ENCODE peak calls at places on chromosomes 6 and 20, in four cellular contexts. F, S, R and K are unnamed samples.

GRCh38 chr6:147728903-147729302 is 220.4 kb downstream of the SAMD5 start:
- DNase-seq in F (no peak), S (no peak), R (no peak), K (no peak)

GRCh38 chr6:39088331-39088730 is 26.7 kb downstream of the SAYSD1 start:
- DNase-seq in F (peak; percentile 83), S (peak; percentile 37), R (peak; percentile 68), K (no peak)

GRCh38 chr20:10521068-10521834 is 86.1 kb downstream of the SLX4IP start:
- DNase-seq in F (peak; percentile 76), S (peak; percentile 77), R (peak; percentile 89), K (no peak)

GRCh38 chr6:2140438-2141128 is 104.8 kb downstream of the GMDS start:
- DNase-seq in F (no peak), S (no peak), R (no peak), K (no peak)

GRCh38 chr6:21476054-21476552 is 117.4 kb upstream of the SOX4 start:
- DNase-seq in F (no peak), S (no peak), R (no peak), K (no peak)

GRCh38 chr6:4936681-4937041 is 67.2 kb downstream of the RPP40 start:
- DNase-seq in F (peak; percentile 83), S (peak; percentile 67), R (peak; percentile 80), K (no peak)

GRCh38 chr20:23120936-23121765 is 35.0 kb upstream of the CD93 start:
- DNase-seq in F (no peak), S (no peak), R (no peak), K (no peak)

GRCh38 chr6:33977606-33978438 is 168.1 kb downstream of the GRM4 start:
- DNase-seq in F (no peak), S (no peak), R (no peak), K (peak; percentile 41)

GRCh38 chr6:33057222-33058150 is 16.0 kb downstream of the HLA-DPA1 start:
- DNase-seq in F (no peak), S (no peak), R (no peak), K (no peak)

GRCh38 chr20:2946988-2947961 is 74.0 kb downstream of the PTPRA start:
- DNase-seq in F (peak; percentile 83), S (no peak), R (peak; percentile 75), K (no peak)

GRCh38 chr6:35474129-35474977 is 6.2 kb downstream of the RPL10A start:
- DNase-seq in F (no peak), S (no peak), R (no peak), K (peak; percentile 57)

GRCh38 chr6:25717856-25718740 is 36.4 kb upstream of the SLC17A4 start:
- DNase-seq in F (peak; percentile 47), S (peak; percentile 48), R (peak; percentile 6), K (no peak)

GRCh38 chr6:28995093-28995650 is 9.9 kb downstream of the ZNF311 start:
- DNase-seq in F (no peak), S (no peak), R (peak; percentile 9), K (no peak)

GRCh38 chr20:61520761-61521460 is 268.9 kb downstream of the CDH4 start:
- DNase-seq in F (peak; percentile 70), S (no peak), R (peak; percentile 89), K (no peak)

GRCh38 chr6:107653861-107654394 is 164.0 kb downstream of the SOBP start:
- DNase-seq in F (no peak), S (no peak), R (no peak), K (no peak)

GRCh38 chr6:90610671-90611542 is 24.0 kb upstream of the MAP3K7 start:
- DNase-seq in F (peak; percentile 27), S (peak; percentile 28), R (peak; percentile 4), K (peak; percentile 81)

GRCh38 chr20:43776691-43777090 is 49.9 kb upstream of the GTSF1L start:
- DNase-seq in F (no peak), S (no peak), R (peak; percentile 8), K (no peak)

GRCh38 chr6:168616807-168617756 is 176.1 kb downstream of the SMOC2 start:
- DNase-seq in F (no peak), S (no peak), R (no peak), K (no peak)

GRCh38 chr6:8944548-8944947 is 509.2 kb upstream of the SLC35B3 start:
- DNase-seq in F (no peak), S (no peak), R (no peak), K (no peak)

GRCh38 chr6:100267721-100268123 is 197.0 kb downstream of the SIM1 start:
- DNase-seq in F (peak; percentile 18), S (peak; percentile 32), R (peak; percentile 28), K (no peak)

GRCh38 chr6:22106445-22106844 is 190.4 kb downstream of the PRL start:
- DNase-seq in F (no peak), S (no peak), R (no peak), K (no peak)

GRCh38 chr6:99467509-99468106 is 42.5 kb upstream of the PNISR start:
- DNase-seq in F (peak; percentile 52), S (peak; percentile 28), R (peak; percentile 32), K (no peak)

GRCh38 chr20:51800132-51800721 is 2.1 kb downstream of the SALL4 start:
- DNase-seq in F (peak; percentile 39), S (peak; percentile 62), R (no peak), K (peak; percentile 83)

GRCh38 chr6:46290435-46290834 is 119.7 kb upstream of the ENPP5 start:
- DNase-seq in F (peak; percentile 8), S (peak; percentile 88), R (no peak), K (no peak)

GRCh38 chr6:166194885-166195860 is 27.5 kb upstream of the TBXT start:
- DNase-seq in F (no peak), S (no peak), R (no peak), K (no peak)

GRCh38 chr6:10687582-10687981 is 6.8 kb downstream of the C6orf52 start:
- DNase-seq in F (no peak), S (no peak), R (no peak), K (no peak)

GRCh38 chr6:94769197-94769596 is 808.1 kb upstream of the MANEA start:
- DNase-seq in F (no peak), S (no peak), R (no peak), K (no peak)
- H3K27ac ChIP-seq in F (no peak overlapping the region), S (no peak overlapping the region), R (no peak overlapping the region), K (no peak overlapping the region)

DNA sequence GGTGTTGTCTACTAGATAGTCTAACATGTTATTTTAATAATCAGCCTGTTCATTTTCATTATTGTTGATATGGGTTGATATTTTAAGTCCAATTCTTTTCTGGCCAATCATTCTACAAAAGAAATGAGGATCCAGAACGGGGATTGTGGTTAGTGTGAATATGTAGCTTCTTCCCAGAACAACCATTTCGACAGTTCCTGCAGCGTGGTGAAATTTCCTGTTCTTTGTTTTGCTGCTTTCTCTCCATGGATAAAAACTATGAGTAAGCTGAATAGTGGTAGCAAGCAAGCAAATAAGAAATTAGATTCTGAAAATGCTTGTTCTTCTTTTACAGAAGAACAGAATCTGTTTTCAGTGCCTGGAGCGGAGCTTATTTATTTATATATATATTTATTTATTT is 65.5 kb upstream of the F13A1 start:
- DNase-seq in F (no peak), S (no peak), R (no peak), K (no peak)
- H3K9ac ChIP-seq in F (no peak overlapping the region), S (no peak overlapping the region), R (no peak overlapping the region), K (no peak overlapping the region)

DNA sequence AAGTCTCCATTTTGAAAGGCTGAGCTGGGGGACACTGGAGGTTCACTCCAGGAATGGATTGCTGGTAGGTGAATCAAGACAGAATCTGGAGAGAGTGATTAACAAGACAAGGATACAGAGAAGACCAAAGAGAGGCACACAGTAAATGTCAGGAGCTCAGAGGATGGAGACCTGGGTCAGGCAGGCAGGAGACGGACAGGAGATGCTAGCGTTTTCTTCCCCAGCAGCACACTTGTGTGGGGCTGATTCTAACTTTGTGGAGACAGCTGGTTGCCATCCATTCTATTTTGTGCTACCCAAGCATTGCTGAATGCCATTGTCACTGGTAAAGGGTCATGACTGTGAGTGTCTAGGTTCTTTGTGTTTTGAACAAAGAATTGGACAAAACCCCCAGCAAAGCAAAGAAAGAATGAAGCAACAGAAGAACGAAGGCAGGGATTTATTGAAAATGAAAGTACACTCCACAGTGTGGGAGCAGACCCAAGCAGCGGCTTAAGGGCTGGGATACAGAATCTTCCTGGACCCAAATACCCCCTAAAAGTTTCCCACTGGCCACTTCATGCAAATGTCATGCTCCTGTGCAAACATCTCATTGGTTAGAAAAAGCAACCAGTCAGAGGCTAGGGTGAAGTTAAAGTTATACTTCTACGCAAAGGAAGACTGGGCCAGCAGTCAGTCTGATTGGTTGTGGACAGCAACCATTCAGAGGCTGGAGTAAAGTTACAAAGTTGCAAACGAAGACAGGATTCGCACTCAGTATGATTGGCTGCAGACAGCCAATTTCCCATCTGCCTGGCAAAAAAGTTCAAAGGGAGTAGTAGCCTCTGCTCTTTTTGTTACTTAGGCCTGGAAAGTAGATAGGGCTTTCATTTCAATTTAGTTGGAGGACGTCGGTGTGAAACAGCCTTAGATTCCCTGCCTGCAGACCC is 17.5 kb downstream of the PTK7 start:
- DNase-seq in F (peak; percentile 69), S (peak; percentile 57), R (peak; percentile 57), K (peak; percentile 32)
- H3K27ac ChIP-seq in F (peak overlapping the region; percentile 39), S (no peak overlapping the region), R (peak overlapping the region; percentile 30), K (peak overlapping the region; percentile 24)

GRCh38 chr6:157813757-157814455 is 9.1 kb upstream of the SNX9 start:
- DNase-seq in F (peak; percentile 89), S (peak; percentile 63), R (peak; percentile 82), K (no peak)
- H3K9ac ChIP-seq in F (no peak overlapping the region), S (no peak overlapping the region), R (peak overlapping the region; percentile 2), K (no peak overlapping the region)

GRCh38 chr20:59403962-59404314 is 103.5 kb downstream of the EDN3 start:
- DNase-seq in F (no peak), S (no peak), R (no peak), K (no peak)

GRCh38 chr20:59400666-59401065 is 100.3 kb downstream of the EDN3 start:
- DNase-seq in F (no peak), S (no peak), R (no peak), K (no peak)

GRCh38 chr20:59404749-59405148 is 104.3 kb downstream of the EDN3 start:
- DNase-seq in F (no peak), S (no peak), R (no peak), K (no peak)

GRCh38 chr20:59403261-59403961 is 103.0 kb downstream of the EDN3 start:
- DNase-seq in F (no peak), S (peak; percentile 16), R (no peak), K (no peak)

GRCh38 chr20:59402697-59403096 is 102.3 kb downstream of the EDN3 start:
- DNase-seq in F (no peak), S (no peak), R (no peak), K (no peak)
- H3K27ac ChIP-seq in F (no peak overlapping the region), S (no peak overlapping the region), R (no peak overlapping the region), K (no peak overlapping the region)

GRCh38 chr6:12186543-12186942 is 103.6 kb upstream of the EDN1 start:
- DNase-seq in F (no peak), S (no peak), R (no peak), K (no peak)
- H3K9ac ChIP-seq in F (no peak overlapping the region), S (no peak overlapping the region), R (no peak overlapping the region), K (no peak overlapping the region)

DNA sequence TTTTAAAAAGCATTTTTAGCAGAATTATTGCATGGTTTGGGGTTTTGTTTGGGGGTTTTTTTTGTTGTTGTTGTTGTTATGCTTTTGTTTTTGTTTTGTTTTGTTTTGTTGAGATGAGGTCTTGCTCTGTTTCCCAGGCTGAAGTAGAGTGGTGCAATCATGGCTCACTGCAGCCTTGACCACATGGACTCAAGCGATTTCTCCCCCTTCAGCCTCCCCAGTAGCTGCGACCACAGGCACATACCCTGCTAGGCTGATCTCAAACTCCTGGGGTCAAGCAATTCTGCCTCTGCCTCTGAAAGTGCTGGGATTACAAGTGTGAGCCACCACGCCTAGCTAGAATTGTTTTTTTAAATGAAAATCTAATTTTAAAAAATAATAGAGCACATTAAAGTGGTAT is 35.7 kb downstream of the UBR2 start:
- DNase-seq in F (no peak), S (no peak), R (no peak), K (no peak)
- H3K27ac ChIP-seq in F (no peak overlapping the region), S (no peak overlapping the region), R (no peak overlapping the region), K (no peak overlapping the region)

GRCh38 chr20:753897-754635 is 14.2 kb downstream of the SLC52A3 start:
- DNase-seq in F (no peak), S (no peak), R (no peak), K (no peak)
- H3K9ac ChIP-seq in F (no peak overlapping the region), S (no peak overlapping the region), R (no peak overlapping the region), K (no peak overlapping the region)